ENCODE peak calls at places on chromosome 9, in five cellular contexts. Z is IMR-90, U is fibroblast of mammary gland, W is cardiac muscle cell, J is HepG2. G is an unnamed sample.

GRCh38 chr9:108811944-108812343 is 43.8 kb downstream of the ACTL7B start:
- DNase-seq in J (no peak), U (no peak), W (no peak), Z (no peak), G (no peak)

GRCh38 chr9:20135119-20135697 is 346.4 kb upstream of the SLC24A2 start:
- DNase-seq in W (no peak), U (no peak), J (no peak), Z (no peak), G (no peak)

GRCh38 chr9:96187108-96187695 is 114.8 kb downstream of the HSD17B3 start:
- DNase-seq in J (no peak), U (no peak), W (no peak), Z (no peak), G (no peak)

GRCh38 chr9:98314381-98315066 is 59.1 kb upstream of the TBC1D2 start:
- DNase-seq in Z (peak; percentile 69), W (peak; percentile 62), U (peak; percentile 82), J (no peak), G (peak; percentile 56)

GRCh38 chr9:111868475-111868874 is 28.1 kb upstream of the UGCG start:
- DNase-seq in W (no peak), J (no peak), Z (no peak), U (no peak), G (no peak)

GRCh38 chr9:75907329-75907728 is 16.9 kb downstream of the PCSK5 start:
- DNase-seq in J (peak; percentile 35), W (peak; percentile 68), Z (peak; percentile 22), U (peak; percentile 22), G (no peak)

GRCh38 chr9:90795084-90795483 is 6.5 kb upstream of the SYK start:
- DNase-seq in Z (no peak), W (no peak), J (no peak), U (no peak), G (no peak)

GRCh38 chr9:70532753-70533152 is 118.3 kb upstream of the KLF9 start:
- DNase-seq in U (no peak), J (no peak), Z (no peak), W (no peak), G (no peak)

GRCh38 chr9:86925686-86926085 is 21.6 kb downstream of the GAS1 start:
- DNase-seq in Z (peak; percentile 33), J (no peak), U (peak; percentile 61), W (peak; percentile 52), G (peak; percentile 26)

DNA sequence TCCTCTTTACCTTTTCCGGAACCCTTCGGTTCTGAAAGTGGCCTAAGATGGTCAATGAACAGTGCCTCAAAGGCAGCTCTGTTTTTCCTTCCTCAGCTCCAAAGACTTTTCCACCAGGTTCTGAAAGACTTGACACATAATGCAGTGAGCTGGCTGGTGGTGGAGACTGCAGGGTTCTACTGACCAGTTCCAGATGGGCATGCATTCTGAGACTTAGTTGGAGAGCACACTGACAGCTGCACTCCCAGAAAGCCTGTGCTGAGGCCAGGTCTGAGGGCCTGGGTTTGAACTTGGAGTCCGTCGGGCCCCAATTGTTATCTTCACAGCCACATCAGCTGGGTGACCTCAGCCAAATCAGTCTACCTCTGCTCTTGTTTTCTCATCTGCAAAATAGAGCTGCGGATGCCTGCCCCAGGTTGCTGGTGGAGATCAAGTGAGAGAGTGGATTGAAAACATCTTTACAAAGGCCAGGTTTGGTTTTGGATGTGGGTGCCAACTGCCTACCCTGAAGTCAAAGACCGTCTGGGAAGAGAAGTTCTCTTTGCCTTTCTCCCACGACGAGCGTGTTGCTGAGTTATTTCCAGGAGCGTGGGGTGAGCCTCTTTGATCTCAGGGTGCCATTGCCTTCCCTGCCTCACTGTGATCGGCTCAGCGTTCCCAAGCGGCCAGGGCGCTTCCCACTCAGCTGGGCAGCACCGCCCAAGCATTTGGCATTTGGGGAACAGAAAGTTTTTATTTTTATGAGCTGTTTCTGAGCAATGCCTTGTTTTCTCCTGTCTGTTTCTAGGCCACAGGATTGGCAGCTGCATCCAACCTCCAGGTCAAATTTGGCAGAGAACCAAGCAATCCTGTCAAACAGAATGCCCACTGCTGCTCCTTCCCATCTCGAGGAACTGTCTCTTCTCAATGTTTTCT is 54.9 kb downstream of the RAD23B start:
- DNase-seq in U (peak; percentile 74), J (no peak), W (no peak), Z (no peak), G (no peak)
- TF ChIP-seq CTCF in U (no peak), J (no peak), W (no peak), Z (no peak), G (no peak)

GRCh38 chr9:134163374-134164196 is 779 bp downstream of the RNU6ATAC start:
- DNase-seq in Z (peak; percentile 22), U (peak; percentile 49), W (peak; percentile 61), J (no peak), G (peak; percentile 48)
- H3K4me3 ChIP-seq in Z (peak overlapping the region; percentile 24), U (no peak overlapping the region), W (no peak overlapping the region), J (no peak overlapping the region), G (no peak overlapping the region)

GRCh38 chr9:110257097-110257955 is 1.0 kb upstream of the TXN start:
- DNase-seq in W (peak; percentile 30), Z (peak; percentile 24), J (peak; percentile 27), U (no peak), G (peak; percentile 27)
- TF ChIP-seq CTCF in W (no peak), Z (no peak), J (no peak), U (no peak), G (no peak)

DNA sequence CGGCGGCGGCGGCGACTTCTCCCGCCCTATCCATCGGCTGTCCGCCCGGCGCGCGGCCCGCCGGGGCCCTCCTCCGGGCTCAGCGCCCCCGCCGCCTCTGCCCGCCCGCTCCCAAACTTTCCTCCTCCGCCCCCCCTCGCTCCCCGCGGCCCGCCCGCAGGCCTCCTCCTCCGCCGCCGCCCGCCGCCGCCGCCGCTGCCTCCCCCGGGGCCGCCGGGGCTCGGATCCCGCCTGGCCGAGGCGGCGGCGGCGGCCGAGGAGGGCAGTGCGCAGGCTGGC is 460 bp upstream of the PBX3 start:
- DNase-seq in Z (no peak), W (no peak), J (no peak), U (no peak), G (no peak)
- H3K4me3 ChIP-seq in Z (peak overlapping the region; percentile 99), W (peak overlapping the region; percentile 41), J (peak overlapping the region; percentile 82), U (no peak overlapping the region), G (peak overlapping the region; percentile 67)

DNA sequence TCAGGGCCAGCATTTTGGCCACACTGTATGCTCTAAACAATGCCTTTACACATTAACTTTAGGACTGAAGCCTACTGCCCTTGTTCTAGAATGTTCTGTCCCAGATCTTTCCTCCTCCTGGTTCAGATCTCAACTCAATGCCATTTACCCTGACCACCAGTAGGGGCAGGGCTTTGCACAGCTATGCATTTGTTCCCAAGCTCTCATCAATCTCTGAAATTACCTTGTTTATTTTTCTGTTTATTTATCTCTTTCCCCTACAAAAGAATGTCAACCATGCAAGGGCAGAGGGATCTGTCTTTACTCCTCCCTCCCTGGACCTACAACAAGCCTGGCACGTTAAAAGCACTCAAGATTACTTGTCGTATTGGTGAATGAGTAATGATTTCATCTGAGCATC is 612.9 kb downstream of the BNC2 start:
- DNase-seq in Z (no peak), J (no peak), U (peak; percentile 41), W (peak; percentile 40), G (peak; percentile 38)
- TF ChIP-seq CTCF in Z (peak; percentile 56), J (no peak), U (peak; percentile 76), W (peak; percentile 69), G (peak; percentile 88)

GRCh38 chr9:84031534-84031933 is 50.9 kb downstream of the RMI1 start:
- DNase-seq in Z (no peak), J (no peak), U (no peak), W (no peak), G (no peak)
- H3K4me3 ChIP-seq in Z (no peak overlapping the region), J (no peak overlapping the region), U (no peak overlapping the region), W (no peak overlapping the region), G (no peak overlapping the region)

GRCh38 chr9:113508111-113508749 is 44.7 kb downstream of the RGS3 start:
- DNase-seq in U (peak; percentile 16), Z (no peak), W (no peak), J (peak; percentile 72), G (peak; percentile 47)
- TF ChIP-seq CTCF in U (peak; percentile 17), Z (peak; percentile 3), W (no peak), J (peak; percentile 45), G (peak; percentile 8)

GRCh38 chr9:121277026-121277425 is 9.1 kb downstream of the GSN start:
- DNase-seq in U (no peak), J (no peak), W (no peak), Z (no peak), G (no peak)
- H3K4me3 ChIP-seq in U (no peak overlapping the region), J (no peak overlapping the region), W (no peak overlapping the region), Z (no peak overlapping the region), G (no peak overlapping the region)

DNA sequence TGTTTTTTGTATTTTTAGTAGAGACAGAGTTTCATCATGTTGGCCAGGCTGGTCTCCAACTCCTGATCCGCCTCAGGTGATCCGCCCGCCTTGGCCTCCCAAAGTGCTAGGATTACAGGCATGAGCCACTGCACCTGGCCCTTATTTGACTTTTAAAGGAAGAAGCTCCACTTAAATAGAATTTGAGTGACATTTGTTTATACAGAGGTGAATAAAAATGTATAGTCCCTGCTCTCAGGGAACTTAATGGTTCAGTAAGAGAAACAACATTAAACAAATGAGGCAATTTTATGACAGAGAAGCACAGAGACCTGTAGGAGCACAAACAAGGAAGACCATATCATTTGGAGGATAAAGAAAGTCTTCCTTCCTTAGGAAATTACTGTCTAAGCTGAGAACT is 65.7 kb downstream of the C9orf152 start:
- DNase-seq in J (no peak), W (no peak), U (no peak), Z (no peak), G (no peak)
- TF ChIP-seq CTCF in J (no peak), W (no peak), U (no peak), Z (no peak), G (no peak)

GRCh38 chr9:36928670-36929349 is 105.3 kb downstream of the PAX5 start:
- DNase-seq in W (peak; percentile 90), Z (peak; percentile 25), J (no peak), U (peak; percentile 78), G (peak; percentile 56)
- H3K4me3 ChIP-seq in W (no peak overlapping the region), Z (no peak overlapping the region), J (no peak overlapping the region), U (no peak overlapping the region), G (no peak overlapping the region)

G was measured in fibroblast of villous mesenchyme.